ENCODE peak calls at places on chromosomes 11 and 22, in seven cellular contexts. U is AG09309; W is lower lobe of right lung; H is activated T-helper 9 cell treated with anti-CD3 and anti-CD28 coated beads, Interleukin-2, amount 50 U/mL, for 16 hours; G is RPMI8226; X is fibroblast of the conjunctiva; Z is heart left ventricle. B is an unnamed sample.

GRCh38 chr11:84164722-84165121 is 878.6 kb upstream of the CCDC90B start:
- DNase-seq in H (no peak), W (no peak), X (no peak), U (no peak), Z (no peak), G (no peak), B (no peak)

GRCh38 chr22:26800858-26801257 is 143.5 kb downstream of the MIAT start:
- DNase-seq in W (no peak), U (no peak), Z (no peak), G (no peak), X (no peak), H (no peak), B (no peak)

GRCh38 chr11:131056036-131056435 is 139.8 kb upstream of the SNX19 start:
- DNase-seq in H (no peak), X (no peak), Z (no peak), W (no peak), G (no peak), U (no peak), B (no peak)

GRCh38 chr11:128061321-128061871 is 526.0 kb downstream of the ETS1 start:
- DNase-seq in X (no peak), H (no peak), Z (no peak), G (no peak), W (no peak), U (no peak), B (no peak)

GRCh38 chr11:90542092-90542491 is 319.2 kb upstream of the CHORDC1 start:
- DNase-seq in U (no peak), G (no peak), H (no peak), X (no peak), W (no peak), Z (no peak), B (no peak)

GRCh38 chr11:64843971-64844329 is 503 bp downstream of the CDC42BPG start:
- DNase-seq in H (no peak), X (no peak), U (no peak), W (no peak), G (no peak), Z (no peak), B (no peak)

GRCh38 chr11:84819128-84819527 is 808.0 kb downstream of the DLG2 start:
- DNase-seq in Z (no peak), X (no peak), U (no peak), G (peak), H (no peak), W (no peak), B (no peak)

GRCh38 chr11:94183886-94184264 is 55.2 kb downstream of the PANX1 start:
- DNase-seq in Z (peak), W (peak), X (peak), U (no peak), G (peak), H (no peak), B (no peak)

GRCh38 chr22:41280065-41280464 is 5.9 kb downstream of the RANGAP1 start:
- DNase-seq in X (no peak), H (no peak), U (no peak), G (no peak), W (no peak), Z (no peak), B (no peak)

GRCh38 chr11:15850992-15851615 is 505.2 kb downstream of the SOX6 start:
- DNase-seq in G (no peak), W (no peak), U (no peak), X (no peak), H (no peak), Z (no peak), B (no peak)

GRCh38 chr22:44658371-44658953 is 43.5 kb upstream of the PRR5 start:
- DNase-seq in G (peak), Z (peak), X (peak), W (peak), U (peak), H (no peak), B (no peak)

GRCh38 chr11:70381872-70382842 is 16.2 kb upstream of the CTTN start:
- DNase-seq in U (peak), X (peak), H (no peak), G (no peak), W (no peak), Z (no peak), B (peak)

GRCh38 chr22:28978863-28979799 is 82.5 kb downstream of the C22orf31 start:
- DNase-seq in X (no peak), W (no peak), Z (no peak), G (no peak), H (no peak), U (no peak), B (no peak)

GRCh38 chr11:889686-890475 is 20.7 kb downstream of the CHID1 start:
- DNase-seq in W (no peak), X (no peak), H (no peak), U (no peak), G (no peak), Z (no peak), B (no peak)

B was measured in amniotic stem cell.